ENCODE peak calls at places on chromosomes 2 and 18, in eight cellular contexts. L, I, G, F, Z, A, N and U are unnamed samples. For H3K4me1, the result is how much of the 10 kb centered on the place peaks cover.

GRCh38 chr18:66752733-66753132 is 148.8 kb upstream of the CDH19 start:
- DNase-seq in L (no peak), I (no peak), G (no peak), F (no peak), Z (no peak), A (no peak), N (no peak), U (peak)

GRCh38 chr2:6487805-6488204 is 377.9 kb downstream of the CMPK2 start:
- DNase-seq in L (no peak), I (no peak), G (no peak), F (no peak), Z (no peak), A (no peak), N (no peak), U (no peak)

GRCh38 chr2:239462671-239463506 is 62.1 kb upstream of the HDAC4 start:
- DNase-seq in L (no peak), I (no peak), G (no peak), F (no peak), Z (no peak), A (peak), N (no peak), U (no peak)

GRCh38 chr18:9413586-9413985 is 61.7 kb upstream of the RALBP1 start:
- DNase-seq in L (no peak), I (no peak), G (no peak), F (no peak), Z (no peak), A (no peak), N (no peak), U (no peak)

GRCh38 chr2:128347701-128348504 is 29.2 kb upstream of the HS6ST1 start:
- DNase-seq in L (peak), I (no peak), G (no peak), F (peak), Z (peak), A (no peak), N (no peak), U (peak)

GRCh38 chr2:229314117-229314516 is 43.0 kb upstream of the PID1 start:
- DNase-seq in L (no peak), I (no peak), G (no peak), F (no peak), Z (no peak), A (no peak), N (no peak), U (no peak)

GRCh38 chr2:165839610-165840009 is 45.6 kb upstream of the GALNT3 start:
- DNase-seq in L (no peak), I (no peak), G (no peak), F (no peak), Z (no peak), A (no peak), N (no peak), U (no peak)

GRCh38 chr2:67217398-67217797 is 179.7 kb upstream of the ETAA1 start:
- DNase-seq in L (no peak), I (no peak), G (no peak), F (no peak), Z (no peak), A (no peak), N (no peak), U (no peak)

GRCh38 chr2:207768891-207769596 is 662 bp downstream of the FZD5 start:
- DNase-seq in L (peak), I (no peak), G (no peak), F (peak), Z (no peak), A (peak), N (no peak), U (no peak)

GRCh38 chr18:37277753-37278152 is 287.8 kb downstream of the CELF4 start:
- DNase-seq in L (no peak), I (no peak), G (no peak), F (no peak), Z (no peak), A (no peak), N (no peak), U (no peak)
- H3K4me1 ChIP-seq in L (under half), I (under half), G (under half), F (under half), Z (under half), A (under half), N (under half), U (under half)

DNA sequence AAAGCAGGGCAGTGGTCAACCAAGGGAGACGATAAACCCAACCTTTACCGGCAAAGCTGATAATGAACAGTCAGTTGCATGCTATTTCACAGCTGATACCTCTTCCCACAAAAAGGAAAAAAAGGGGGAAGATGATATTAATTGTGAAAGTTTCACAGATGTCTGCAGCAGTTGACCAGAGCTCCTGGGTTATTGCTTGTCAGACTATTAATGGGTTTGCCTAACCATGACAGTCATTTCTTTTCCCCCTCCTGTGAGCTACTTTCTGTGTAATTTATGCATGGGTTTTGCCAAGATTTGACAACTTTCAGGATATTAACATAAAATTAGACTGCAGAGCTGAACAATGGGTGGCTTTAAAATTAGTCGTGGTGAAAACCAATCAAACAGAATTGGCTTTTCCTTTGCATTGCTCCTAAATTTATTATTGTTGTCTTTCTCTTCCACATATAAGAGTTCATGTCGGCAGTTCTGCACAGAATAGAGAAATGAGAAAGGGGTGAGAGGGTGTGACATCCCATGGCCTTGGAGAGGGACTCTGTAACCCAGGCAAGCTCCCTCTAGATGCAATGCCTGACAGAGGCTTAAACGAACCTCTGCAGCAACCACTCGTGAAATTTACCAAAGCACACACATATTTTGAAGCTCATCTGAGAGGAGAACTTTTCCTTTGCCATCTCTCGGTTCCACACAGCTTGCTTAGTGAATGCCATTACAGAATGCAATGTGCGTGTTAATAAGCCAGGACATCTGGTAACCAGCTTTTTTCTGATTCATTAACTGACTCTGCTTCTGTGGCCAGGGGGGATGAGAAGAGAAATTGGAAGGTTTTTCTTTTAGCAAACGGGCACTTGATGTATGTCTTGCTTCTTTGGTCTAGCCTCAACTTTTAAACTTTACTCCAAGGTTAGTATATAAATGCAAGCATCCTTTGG is 82.2 kb upstream of the ITGA4 start:
- DNase-seq in L (no peak), I (no peak), G (no peak), F (no peak), Z (no peak), A (no peak), N (no peak), U (no peak)
- H3K4me3 ChIP-seq in L (no peak), I (no peak), G (no peak), F (no peak), Z (no peak), A (no peak), N (no peak), U (no peak)

DNA sequence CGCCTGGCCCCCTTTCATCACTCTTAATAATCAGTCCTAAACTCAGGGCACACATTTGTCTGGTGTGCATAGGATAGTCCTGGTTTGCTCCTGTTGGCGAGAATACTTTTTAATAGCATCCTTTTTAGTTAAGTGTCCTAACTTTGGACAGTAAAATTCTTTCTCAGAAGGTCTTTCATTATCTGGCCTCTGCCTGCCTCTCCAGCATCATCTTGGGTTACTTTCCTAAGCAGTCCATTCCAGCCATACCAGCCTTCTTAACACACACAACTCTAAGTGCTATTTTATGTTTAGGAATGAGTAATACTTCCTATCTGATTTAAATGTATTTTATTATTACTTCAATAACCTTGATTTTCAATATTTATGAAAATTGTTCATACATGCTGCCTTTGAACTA is 151.0 kb downstream of the ACOXL start:
- DNase-seq in L (no peak), I (no peak), G (no peak), F (no peak), Z (no peak), A (no peak), N (no peak), U (no peak)
- H3K4me1 ChIP-seq in L (under half), I (under half), G (under half), F (under half), Z (under half), A (under half), N (under half), U (under half)

GRCh38 chr2:217289909-217290283 is 430.0 kb upstream of the TNP1 start:
- DNase-seq in L (no peak), I (no peak), G (no peak), F (no peak), Z (no peak), A (no peak), N (no peak), U (no peak)
- H3K4me3 ChIP-seq in L (no peak), I (no peak), G (no peak), F (no peak), Z (no peak), A (no peak), N (no peak), U (no peak)

GRCh38 chr2:109613922-109614714 is at the start of the genes SEPTIN10 and SOWAHC:
- DNase-seq in L (peak), I (peak), G (peak), F (peak), Z (peak), A (peak), N (peak), U (peak)
- H3K4me1 ChIP-seq in L (under half), I (under half), G (under half), F (under half), Z (half or more), A (under half), N (under half), U (under half)

DNA sequence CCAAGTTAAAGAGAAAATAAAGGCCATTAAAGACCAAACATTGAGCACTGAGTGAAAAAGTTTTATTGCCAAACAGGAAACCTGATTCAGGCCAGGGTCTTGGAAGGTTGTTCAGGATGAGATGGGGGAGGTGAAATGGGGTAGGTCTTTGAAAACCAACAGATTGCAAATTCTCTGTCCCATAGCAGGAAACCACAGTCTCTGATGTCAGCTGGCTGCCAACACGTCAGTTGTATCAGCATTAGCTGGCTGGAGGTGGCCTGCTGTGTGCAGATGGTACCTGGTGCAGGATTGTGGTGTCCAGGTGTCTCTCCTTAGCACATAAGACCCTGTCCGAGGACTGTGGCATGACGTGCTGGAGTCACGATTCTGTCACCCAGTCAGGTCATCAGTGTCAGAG is 106.3 kb downstream of the MSH2 start:
- DNase-seq in L (no peak), I (no peak), G (no peak), F (no peak), Z (no peak), A (no peak), N (no peak), U (no peak)
- H3K4me3 ChIP-seq in L (no peak), I (no peak), G (no peak), F (no peak), Z (no peak), A (no peak), N (no peak), U (no peak)

GRCh38 chr2:222902660-222903059 is 41.8 kb downstream of the ACSL3 start:
- DNase-seq in L (no peak), I (no peak), G (no peak), F (no peak), Z (no peak), A (no peak), N (no peak), U (no peak)
- H3K4me1 ChIP-seq in L (under half), I (under half), G (half or more), F (under half), Z (half or more), A (under half), N (under half), U (under half)

GRCh38 chr18:61605376-61606067 is 272.3 kb downstream of the CDH20 start:
- DNase-seq in L (no peak), I (no peak), G (no peak), F (no peak), Z (no peak), A (no peak), N (no peak), U (no peak)
- H3K4me3 ChIP-seq in L (no peak), I (no peak), G (no peak), F (peak), Z (peak), A (no peak), N (no peak), U (no peak)